ENCODE peak calls at places on chromosomes 5 and 9, in seven cellular contexts. V is RWPE2, U is AG04450, E is A549, D is ovary, W is right cardiac atrium, L is stomach. B is an unnamed sample.
A peak's percentile ranks its signal among the peaks of the same experiment; 100 is the strongest.

GRCh38 chr9:38278931-38279532 is 113.5 kb upstream of the ALDH1B1 start:
- DNase-seq in V (no peak), U (no peak), E (no peak), D (no peak), W (no peak), L (no peak), B (no peak)

GRCh38 chr9:115106001-115106400 is 12.0 kb downstream of the TNC start:
- DNase-seq in V (no peak), U (no peak), E (peak; percentile 60), D (no peak), W (no peak), L (no peak), B (no peak)

GRCh38 chr9:119596703-119597102 is 227.5 kb upstream of the BRINP1 start:
- DNase-seq in V (no peak), U (no peak), E (no peak), D (no peak), W (no peak), L (no peak), B (no peak)

GRCh38 chr5:32551194-32551593 is 34.2 kb upstream of the SUB1 start:
- DNase-seq in V (no peak), U (no peak), E (no peak), D (no peak), W (no peak), L (no peak), B (no peak)

GRCh38 chr9:137379761-137380161 is 43.2 kb downstream of the EXD3 start:
- DNase-seq in V (peak; percentile 47), U (no peak), E (no peak), D (peak; percentile 12), W (no peak), L (no peak), B (no peak)

GRCh38 chr9:83511051-83511450 is 27.1 kb downstream of the FRMD3 start:
- DNase-seq in V (no peak), U (no peak), E (no peak), D (no peak), W (no peak), L (no peak), B (no peak)

GRCh38 chr5:157273131-157273556 is 7.2 kb downstream of the CYFIP2 start:
- DNase-seq in V (no peak), U (no peak), E (no peak), D (no peak), W (no peak), L (no peak), B (no peak)

GRCh38 chr9:3824062-3824461 is 298.3 kb upstream of the RFX3 start:
- DNase-seq in V (no peak), U (no peak), E (no peak), D (no peak), W (no peak), L (no peak), B (no peak)

GRCh38 chr9:89951671-89952070 is 346.9 kb downstream of the GADD45G start:
- DNase-seq in V (no peak), U (no peak), E (no peak), D (no peak), W (no peak), L (no peak), B (no peak)

GRCh38 chr5:160749682-160750081 is 102.3 kb downstream of the ATP10B start:
- DNase-seq in V (no peak), U (no peak), E (no peak), D (no peak), W (no peak), L (no peak), B (no peak)

GRCh38 chr5:88860501-88860900 is 22.5 kb downstream of the MEF2C start:
- DNase-seq in V (no peak), U (no peak), E (no peak), D (no peak), W (no peak), L (no peak), B (no peak)

GRCh38 chr5:154401355-154401754 is 44.4 kb upstream of the SAP30L start:
- DNase-seq in V (no peak), U (no peak), E (no peak), D (no peak), W (no peak), L (no peak), B (no peak)

GRCh38 chr5:137825165-137825564 is 42.5 kb upstream of the MYOT start:
- DNase-seq in V (no peak), U (no peak), E (peak; percentile 77), D (no peak), W (no peak), L (no peak), B (no peak)

GRCh38 chr5:93681432-93681831 is 60.0 kb downstream of the POU5F2 start:
- DNase-seq in V (no peak), U (no peak), E (no peak), D (no peak), W (no peak), L (no peak), B (no peak)

GRCh38 chr9:120383611-120383998 is 196.4 kb downstream of the CDK5RAP2 start:
- DNase-seq in V (peak; percentile 39), U (no peak), E (no peak), D (no peak), W (no peak), L (no peak), B (no peak)

GRCh38 chr9:117722108-117722761 is 18.0 kb downstream of the TLR4 start:
- DNase-seq in V (no peak), U (no peak), E (no peak), D (no peak), W (no peak), L (no peak), B (no peak)

GRCh38 chr5:30690931-30691330 is 502.6 kb upstream of the CDH6 start:
- DNase-seq in V (no peak), U (no peak), E (no peak), D (no peak), W (no peak), L (no peak), B (no peak)

GRCh38 chr5:38468978-38469706 is 87.3 kb downstream of the LIFR start:
- DNase-seq in V (no peak), U (no peak), E (no peak), D (peak; percentile 55), W (peak; percentile 90), L (no peak), B (no peak)

GRCh38 chr5:97575322-97575721 is 392.3 kb upstream of the RIOK2 start:
- DNase-seq in V (no peak), U (no peak), E (no peak), D (no peak), W (no peak), L (no peak), B (no peak)

DNA sequence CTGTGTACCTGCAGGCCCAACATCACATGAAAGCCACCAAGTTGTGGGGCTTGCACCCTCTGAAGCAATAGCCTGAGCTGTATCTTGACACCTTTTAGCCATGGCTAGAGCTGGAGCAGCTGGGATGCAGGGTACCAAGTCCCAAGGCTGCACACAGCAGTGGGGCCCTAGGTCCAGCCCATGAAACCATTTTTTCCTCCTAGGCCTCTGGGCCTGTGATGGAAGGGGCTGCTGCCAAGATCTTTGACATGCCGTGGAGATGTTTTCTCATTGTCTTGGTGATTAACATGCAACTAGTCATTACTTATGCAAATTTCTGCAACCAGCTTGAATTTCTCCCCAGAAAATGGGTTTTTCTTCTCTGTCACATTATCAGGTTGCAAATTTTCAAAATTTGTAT is 387.2 kb upstream of the RIOK2 start:
- DNase-seq in V (no peak), U (no peak), E (no peak), D (no peak), W (no peak), L (no peak), B (no peak)
- H3K9me3 ChIP-seq in V (peaks cover 8% of the 10 kb centered on the region), U (peaks cover 7% of the 10 kb centered on the region), E (no peaks in the 10 kb centered on the region), D (no peaks in the 10 kb centered on the region), W (peaks cover 6% of the 10 kb centered on the region), L (peaks cover 24% of the 10 kb centered on the region), B (no peaks in the 10 kb centered on the region)

DNA sequence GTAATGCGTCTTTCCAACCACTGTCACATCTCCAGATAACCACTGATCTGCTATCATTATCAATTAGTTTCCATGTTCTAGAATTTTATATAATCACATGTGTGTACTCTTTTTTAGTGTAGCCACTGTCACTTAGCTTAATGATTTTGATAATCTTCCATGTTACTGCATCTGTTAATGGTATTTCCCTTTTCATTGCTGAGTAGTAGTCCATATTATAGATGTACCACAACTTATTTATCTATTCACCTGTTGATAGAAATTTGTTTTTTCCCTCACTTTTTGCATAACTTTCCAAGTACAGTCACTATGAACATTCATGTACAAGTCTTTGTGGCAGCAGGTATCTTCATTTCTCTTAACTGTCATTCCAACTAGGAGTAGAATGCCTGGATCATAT is 30.3 kb upstream of the RPS23 start:
- DNase-seq in V (no peak), U (no peak), E (no peak), D (no peak), W (no peak), L (no peak), B (no peak)
- H3K4me3 ChIP-seq in V (no peak overlapping the region), U (no peak overlapping the region), E (no peak overlapping the region), D (no peak overlapping the region), W (no peak overlapping the region), L (no peak overlapping the region), B (no peak overlapping the region)

GRCh38 chr9:88418025-88418424 is 29.8 kb downstream of the SPIN1 start:
- DNase-seq in V (no peak), U (no peak), E (no peak), D (no peak), W (no peak), L (no peak), B (no peak)

GRCh38 chr9:88421348-88421747 is 33.1 kb downstream of the SPIN1 start:
- DNase-seq in V (no peak), U (no peak), E (no peak), D (no peak), W (no peak), L (no peak), B (no peak)

GRCh38 chr9:88414298-88414697 is 26.1 kb downstream of the SPIN1 start:
- DNase-seq in V (no peak), U (no peak), E (no peak), D (no peak), W (no peak), L (no peak), B (no peak)

GRCh38 chr9:88420227-88420626 is 32.0 kb downstream of the SPIN1 start:
- DNase-seq in V (no peak), U (no peak), E (no peak), D (no peak), W (no peak), L (no peak), B (no peak)

DNA sequence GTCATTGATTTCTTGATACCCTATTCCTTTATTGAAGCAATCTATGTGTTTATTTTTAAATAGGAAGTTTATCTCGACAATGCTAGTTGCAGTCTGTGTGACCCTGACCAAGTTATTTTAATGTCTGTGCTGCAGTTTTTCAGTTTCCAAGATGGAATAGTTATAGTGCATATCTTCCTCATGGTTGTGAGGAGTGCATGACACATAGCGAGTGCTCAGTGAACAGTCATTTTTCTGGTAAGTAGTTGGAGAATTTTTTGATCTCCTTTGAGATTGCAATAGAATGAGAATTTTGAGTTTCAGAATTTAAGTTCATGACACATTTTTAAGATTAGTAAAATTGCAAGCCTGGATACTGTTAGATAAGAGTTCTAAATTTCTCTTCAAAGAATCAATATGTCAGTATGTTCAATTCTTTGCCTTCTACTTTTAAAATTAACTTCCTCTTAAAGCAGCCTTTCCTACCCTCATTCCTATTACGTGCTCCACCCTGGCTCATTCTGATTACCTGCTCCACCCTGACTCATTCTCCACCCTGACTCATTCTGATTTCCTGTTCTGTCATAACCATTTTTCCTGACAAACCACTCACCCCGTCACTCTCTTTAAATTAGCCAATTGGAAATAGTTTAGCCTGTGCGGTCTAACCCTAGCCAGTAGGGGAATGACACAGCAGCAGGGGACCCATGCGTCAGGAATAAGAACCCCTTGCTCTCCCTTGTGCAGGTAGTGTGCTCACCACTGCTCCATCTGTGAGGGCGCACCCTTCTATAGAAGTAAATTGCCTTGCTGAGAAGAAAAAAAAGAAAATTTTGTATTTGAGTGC is 30.7 kb downstream of the SPIN1 start:
- DNase-seq in V (no peak), U (no peak), E (peak; percentile 29), D (no peak), W (no peak), L (no peak), B (no peak)
- H3K9me3 ChIP-seq in V (peaks cover 22% of the 10 kb centered on the region), U (peaks cover 24% of the 10 kb centered on the region), E (peaks cover 33% of the 10 kb centered on the region), D (no peaks in the 10 kb centered on the region), W (peaks cover 3% of the 10 kb centered on the region), L (peaks cover 29% of the 10 kb centered on the region), B (peaks cover 19% of the 10 kb centered on the region)

GRCh38 chr5:84863020-84863419 is 478.3 kb upstream of the EDIL3 start:
- DNase-seq in V (no peak), U (no peak), E (no peak), D (no peak), W (no peak), L (no peak), B (no peak)
- H3K4me3 ChIP-seq in V (no peak overlapping the region), U (no peak overlapping the region), E (no peak overlapping the region), D (no peak overlapping the region), W (no peak overlapping the region), L (no peak overlapping the region), B (no peak overlapping the region)